ENCODE peak calls at places on chromosome 20, in six cellular contexts. Y is mammary epithelial cell, O is lower leg skin, E is PC-9, X is tibial artery, K is hepatocyte. J is an unnamed sample.
A peak's percentile ranks its signal among the peaks of the same experiment; 100 is the strongest.

GRCh38 chr20:37282558-37282957 is 6.9 kb upstream of the MANBAL start:
- DNase-seq in Y (peak; percentile 55), X (no peak), O (no peak), K (peak; percentile 71), E (no peak), J (no peak)

GRCh38 chr20:58150772-58151171 is 77.7 kb downstream of the ANKRD60 start:
- DNase-seq in E (no peak), X (no peak), K (peak; percentile 46), Y (no peak), O (no peak), J (no peak)

GRCh38 chr20:23305098-23305497 is 45.5 kb upstream of the NXT1 start:
- DNase-seq in K (no peak), O (peak; percentile 59), E (no peak), X (no peak), Y (peak; percentile 81), J (peak; percentile 55)

GRCh38 chr20:33291830-33292355 is 8.9 kb downstream of the BPIFB1 start:
- DNase-seq in K (peak; percentile 58), Y (peak; percentile 17), E (no peak), O (no peak), X (no peak), J (no peak)

GRCh38 chr20:24066075-24066700 is 77.6 kb upstream of the GGTLC1 start:
- DNase-seq in E (no peak), K (no peak), X (no peak), Y (no peak), O (no peak), J (no peak)

GRCh38 chr20:5156670-5157448 is 30.1 kb downstream of the CDS2 start:
- DNase-seq in Y (no peak), O (no peak), E (peak; percentile 91), X (no peak), K (no peak), J (no peak)

GRCh38 chr20:23445596-23446217 is 6.2 kb downstream of the CSTL1 start:
- DNase-seq in O (no peak), K (peak; percentile 22), E (peak; percentile 85), Y (peak; percentile 84), X (no peak), J (peak; percentile 49)

GRCh38 chr20:63119451-63120285 is 96.3 kb downstream of the YTHDF1 start:
- DNase-seq in O (no peak), E (no peak), K (no peak), Y (no peak), X (no peak), J (no peak)

GRCh38 chr20:38050691-38051090 is 17.1 kb downstream of the RPRD1B start:
- DNase-seq in O (no peak), Y (peak; percentile 68), X (no peak), K (no peak), E (no peak), J (no peak)

GRCh38 chr20:45229264-45230056 is 8.3 kb downstream of the SEMG2 start:
- DNase-seq in K (peak; percentile 46), Y (peak; percentile 47), O (no peak), E (peak; percentile 66), X (no peak), J (no peak)

GRCh38 chr20:51287628-51288413 is 254.7 kb downstream of the NFATC2 start:
- DNase-seq in Y (no peak), K (no peak), X (no peak), E (no peak), O (no peak), J (no peak)

GRCh38 chr20:52621401-52621800 is 350.8 kb upstream of the TSHZ2 start:
- DNase-seq in O (no peak), E (no peak), X (no peak), K (no peak), Y (no peak), J (no peak)

GRCh38 chr20:1537731-1538058 is 19.8 kb downstream of the SIRPD start:
- DNase-seq in X (peak; percentile 73), Y (no peak), O (peak; percentile 24), K (no peak), E (no peak), J (no peak)

GRCh38 chr20:1171461-1172093 is 13.2 kb downstream of the TMEM74B start:
- DNase-seq in E (no peak), K (peak; percentile 79), Y (no peak), X (no peak), O (no peak), J (no peak)

GRCh38 chr20:9068232-9068781 is 580 bp upstream of the PLCB4 start:
- DNase-seq in E (no peak), K (peak; percentile 75), Y (no peak), X (peak; percentile 78), O (no peak), J (no peak)

GRCh38 chr20:25070821-25071473 is 11.0 kb downstream of the VSX1 start:
- DNase-seq in O (no peak), X (no peak), K (no peak), Y (no peak), E (no peak), J (no peak)

GRCh38 chr20:57195023-57195758 is 71.2 kb downstream of the BMP7 start:
- DNase-seq in X (no peak), E (no peak), Y (peak; percentile 91), O (peak; percentile 65), K (no peak), J (no peak)

GRCh38 chr20:5674176-5674660 is 76.0 kb upstream of the SHLD1 start:
- DNase-seq in X (no peak), E (peak; percentile 94), Y (peak; percentile 90), O (no peak), K (no peak), J (no peak)

GRCh38 chr20:23061713-23062561 is 12.5 kb upstream of the THBD start:
- DNase-seq in X (peak; percentile 80), E (peak; percentile 52), O (no peak), Y (no peak), K (peak; percentile 70), J (no peak)

GRCh38 chr20:46364670-46365482 is 41.5 kb downstream of the ELMO2 start:
- DNase-seq in X (no peak), Y (no peak), O (no peak), E (no peak), K (no peak), J (no peak)

GRCh38 chr20:57672164-57672563 is 37.7 kb downstream of the PMEPA1 start:
- DNase-seq in O (peak; percentile 54), X (peak; percentile 89), K (no peak), Y (no peak), E (no peak), J (no peak)

GRCh38 chr20:5216663-5217062 is 89.9 kb downstream of the CDS2 start:
- DNase-seq in O (no peak), E (no peak), Y (no peak), K (no peak), X (no peak), J (no peak)

GRCh38 chr20:52230406-52230805 is 38.8 kb upstream of the ZFP64 start:
- DNase-seq in E (no peak), Y (no peak), K (peak; percentile 27), X (no peak), O (no peak), J (peak; percentile 81)

GRCh38 chr20:21739161-21739560 is 33.7 kb downstream of the PAX1 start:
- DNase-seq in O (no peak), E (no peak), K (no peak), X (no peak), Y (no peak), J (no peak)

GRCh38 chr20:41003143-41003932 is 25.3 kb upstream of the TOP1 start:
- DNase-seq in Y (peak; percentile 99), O (peak; percentile 91), X (peak; percentile 87), K (peak; percentile 87), E (peak; percentile 99), J (peak; percentile 97)
- H3K4me3 ChIP-seq in Y (peak overlapping the region; percentile 43), O (no peak overlapping the region), X (no peak overlapping the region), K (no peak overlapping the region), E (peak overlapping the region; percentile 45), J (peak overlapping the region; percentile 27)

GRCh38 chr20:49570161-49570827 is 2.4 kb upstream of the PTGIS start:
- DNase-seq in E (no peak), K (no peak), Y (no peak), X (peak; percentile 48), O (no peak), J (no peak)

GRCh38 chr20:49567421-49568256 is at the start of gene PTGIS:
- DNase-seq in X (no peak), O (no peak), E (no peak), Y (no peak), K (peak; percentile 73), J (no peak)

GRCh38 chr20:49569403-49570115 is 1.6 kb upstream of the PTGIS start:
- DNase-seq in Y (no peak), E (no peak), O (no peak), X (no peak), K (no peak), J (no peak)

GRCh38 chr20:49566401-49566800 is 1.5 kb downstream of the PTGIS start:
- DNase-seq in Y (no peak), E (no peak), K (no peak), X (no peak), O (no peak), J (no peak)

DNA sequence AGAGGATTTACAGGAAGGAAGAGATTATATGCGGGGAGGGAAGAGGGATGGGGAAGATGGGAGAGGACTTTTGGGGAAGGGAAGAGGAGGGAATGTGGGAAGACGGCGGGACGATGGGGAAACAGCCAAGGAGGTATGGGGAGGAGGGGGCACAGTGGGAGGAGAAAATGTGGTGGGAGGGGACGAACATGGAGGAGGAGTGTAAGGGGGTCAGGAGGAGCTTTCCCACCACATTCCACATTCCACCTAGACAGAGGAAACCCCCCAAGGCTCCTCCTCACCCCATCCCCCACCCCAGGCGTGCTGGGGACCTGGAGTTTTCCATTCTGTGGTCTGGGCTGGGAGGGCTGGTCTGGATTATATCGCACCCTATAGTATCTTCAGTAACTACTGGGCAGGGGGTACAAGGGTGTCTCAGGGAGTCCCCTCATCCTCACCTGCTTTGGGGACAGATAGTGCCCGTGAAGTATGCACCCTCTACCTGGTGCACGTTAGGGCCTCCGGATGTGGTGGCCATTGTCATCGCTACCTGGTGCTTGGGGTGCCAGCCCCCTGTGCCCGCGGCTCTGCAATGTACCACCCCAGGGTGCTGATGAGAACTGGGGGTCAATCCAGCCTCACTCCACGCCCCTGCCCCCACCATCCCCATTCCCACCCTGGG is 684 bp upstream of the PTGIS start:
- DNase-seq in Y (no peak), X (no peak), O (no peak), E (no peak), K (peak; percentile 41), J (no peak)
- H3K4me3 ChIP-seq in Y (no peak overlapping the region), X (peak overlapping the region; percentile 95), O (no peak overlapping the region), E (no peak overlapping the region), K (no peak overlapping the region), J (no peak overlapping the region)

DNA sequence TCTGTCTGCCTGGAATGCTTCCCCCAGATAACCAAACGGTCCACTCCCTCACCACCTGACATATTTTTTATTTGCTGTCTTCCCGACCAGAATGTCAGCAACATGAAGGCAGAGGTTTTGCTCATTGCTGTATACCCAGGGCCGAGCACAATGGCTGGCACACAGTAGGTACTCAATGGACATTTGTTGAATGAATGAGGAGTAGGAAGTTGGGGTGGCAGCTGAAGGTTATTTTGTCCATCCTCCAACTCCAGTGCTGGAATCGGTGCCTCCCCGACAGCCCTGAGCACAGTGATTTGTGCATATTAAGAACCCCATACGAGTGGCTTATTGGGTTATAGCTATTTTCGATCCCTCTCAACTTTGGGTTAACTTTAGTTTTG is 10.3 kb downstream of the DUSP15 start:
- DNase-seq in K (no peak), O (no peak), X (no peak), Y (no peak), E (peak; percentile 23), J (no peak)
- H3K4me3 ChIP-seq in K (no peak overlapping the region), O (no peak overlapping the region), X (no peak overlapping the region), Y (no peak overlapping the region), E (no peak overlapping the region), J (no peak overlapping the region)

DNA sequence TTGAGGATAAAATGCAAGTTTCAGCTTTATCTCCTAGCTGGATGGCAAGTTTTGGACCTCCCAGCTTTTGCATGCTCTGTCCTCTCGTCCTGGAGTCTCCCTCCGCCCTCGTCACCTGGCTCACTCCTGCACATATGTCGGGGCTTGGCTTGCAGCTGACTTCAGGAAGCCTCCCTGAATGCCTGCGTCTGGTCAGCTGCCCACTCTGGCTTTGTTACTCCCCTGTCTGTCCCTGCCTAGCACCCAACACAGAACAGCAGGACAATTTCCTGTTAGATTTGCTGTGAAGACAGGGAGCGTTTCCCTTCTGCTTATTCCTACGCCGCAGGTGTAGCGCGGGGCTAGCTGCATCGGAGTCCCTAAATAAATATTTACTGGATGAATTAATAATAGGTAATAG is 5.4 kb downstream of the JPH2 start:
- DNase-seq in K (no peak), Y (no peak), O (no peak), X (no peak), E (no peak), J (no peak)
- H3K4me3 ChIP-seq in K (no peak overlapping the region), Y (no peak overlapping the region), O (no peak overlapping the region), X (peak overlapping the region; percentile 73), E (no peak overlapping the region), J (no peak overlapping the region)

J was measured in skeletal muscle cell.